ENCODE peak calls at places on chromosome 3, in five cellular contexts. I, A, O, Z and Y are unnamed samples. For H3K27me3, the result is how much of the 10 kb centered on the place peaks cover.

GRCh38 chr3:43372007-43372754 is 85.8 kb downstream of the SNRK start:
- DNase-seq in A (no peak), Z (no peak), I (no peak), O (no peak), Y (no peak)

GRCh38 chr3:21718161-21718765 is 32.7 kb downstream of the ZNF385D start:
- DNase-seq in O (no peak), I (peak), A (no peak), Z (peak), Y (peak)

GRCh38 chr3:108830991-108831390 is 8.4 kb downstream of the TRAT1 start:
- DNase-seq in I (no peak), A (no peak), O (no peak), Z (no peak), Y (no peak)

GRCh38 chr3:55357796-55358195 is 129.3 kb downstream of the WNT5A start:
- DNase-seq in O (no peak), I (no peak), Z (no peak), A (no peak), Y (no peak)

GRCh38 chr3:83454353-83454752 is 1504.4 kb upstream of the CADM2 start:
- DNase-seq in O (no peak), A (no peak), I (no peak), Z (no peak), Y (no peak)

GRCh38 chr3:56915969-56916586 is 114.3 kb upstream of the ARHGEF3 start:
- DNase-seq in I (no peak), Z (no peak), O (peak), A (no peak), Y (no peak)

GRCh38 chr3:45654344-45654934 is 34.8 kb upstream of the SACM1L start:
- DNase-seq in A (no peak), O (peak), I (no peak), Z (no peak), Y (no peak)

GRCh38 chr3:81339040-81339845 is 422.2 kb downstream of the GBE1 start:
- DNase-seq in O (no peak), I (no peak), Z (peak), A (no peak), Y (no peak)

GRCh38 chr3:179452166-179452544 is 885 bp upstream of the GNB4 start:
- DNase-seq in O (no peak), A (no peak), I (peak), Z (no peak), Y (no peak)

GRCh38 chr3:51970606-51971300 is 3.1 kb downstream of the ABHD14B start:
- DNase-seq in O (no peak), A (no peak), Z (peak), I (no peak), Y (no peak)

DNA sequence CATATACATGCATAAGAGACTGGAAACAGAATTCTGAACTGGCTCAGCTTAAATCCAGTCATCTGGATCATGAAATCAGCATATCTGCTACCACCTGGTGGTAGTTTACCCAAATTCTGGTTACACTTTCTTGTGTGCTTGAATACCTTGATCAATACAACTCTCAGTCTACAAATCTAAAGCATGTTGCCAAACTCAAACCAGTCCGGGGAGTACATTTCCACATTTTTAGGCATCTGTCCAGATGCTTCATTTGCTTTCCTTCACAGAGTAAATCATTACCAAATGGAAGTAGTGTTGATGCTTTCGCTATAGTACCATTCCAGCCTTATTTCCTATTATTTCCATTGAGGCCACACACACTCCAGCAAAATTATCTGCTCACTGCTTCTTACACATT is 126.4 kb downstream of the P2RY1 start:
- DNase-seq in A (no peak), Z (peak), I (no peak), O (no peak), Y (no peak)
- TF ChIP-seq CTCF in A (peak), Z (peak), I (peak), O (peak), Y (peak)

GRCh38 chr3:66092175-66092990 is 53.7 kb upstream of the MAGI1 start:
- DNase-seq in Z (no peak), I (no peak), A (no peak), O (no peak), Y (no peak)
- H3K4me3 ChIP-seq in Z (no peak), I (no peak), A (no peak), O (no peak), Y (no peak)

GRCh38 chr3:13075318-13075717 is 2.1 kb upstream of the IQSEC1 start:
- DNase-seq in Z (no peak), A (no peak), O (peak), I (no peak), Y (no peak)
- H3K27me3 ChIP-seq in Z (under half), A (under half), O (under half), I (under half), Y (under half)

DNA sequence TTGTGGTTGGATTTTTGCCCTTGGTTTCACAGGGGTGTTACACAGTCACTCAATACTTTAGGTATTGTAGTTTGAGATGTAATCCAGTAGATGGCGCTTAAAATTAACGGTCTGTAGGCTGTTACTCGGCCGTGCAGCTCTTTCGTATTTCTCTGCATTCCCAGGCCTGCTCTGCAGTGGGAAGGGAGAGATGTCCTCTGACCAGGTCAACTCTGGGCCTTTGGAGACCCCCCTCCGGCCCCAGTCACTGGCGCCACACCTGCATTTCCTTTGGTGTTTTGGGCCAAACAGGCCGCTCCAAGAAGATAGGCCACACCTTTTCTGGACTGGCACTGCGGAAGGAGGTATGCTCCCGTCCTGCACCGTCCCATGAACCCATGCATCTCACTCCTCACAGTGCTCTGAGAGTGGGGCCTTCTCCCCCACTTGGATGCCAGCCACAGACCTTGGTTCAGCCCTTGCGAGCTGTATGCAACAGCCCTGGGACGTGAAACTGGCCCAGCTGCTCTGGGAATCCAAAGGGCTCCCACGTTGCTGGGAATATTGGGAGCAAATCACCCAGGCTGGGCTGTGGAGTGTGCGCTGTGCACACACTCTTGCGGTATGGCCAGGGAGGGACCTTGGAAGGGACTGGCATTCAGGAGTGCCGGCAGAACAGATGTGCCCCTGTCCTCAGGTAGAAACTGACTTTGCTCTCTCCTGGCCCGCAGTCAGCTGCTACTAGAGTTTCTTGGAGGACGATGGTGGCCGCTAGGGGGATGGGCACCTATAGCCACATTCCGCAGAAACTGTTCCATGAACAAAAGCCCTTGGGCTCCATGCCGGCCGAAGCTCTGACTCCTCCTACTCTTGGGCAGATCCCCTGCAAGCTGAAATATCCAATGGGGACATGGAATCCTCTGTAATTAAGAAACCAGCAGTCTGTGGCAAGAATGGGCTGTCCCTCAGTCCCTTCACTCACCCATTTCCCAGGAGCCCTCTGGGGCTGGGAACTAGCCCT is 410.5 kb upstream of the CADM2 start:
- DNase-seq in O (no peak), I (peak), Z (peak), A (no peak), Y (no peak)
- TF ChIP-seq CTCF in O (peak), I (peak), Z (peak), A (peak), Y (peak)

DNA sequence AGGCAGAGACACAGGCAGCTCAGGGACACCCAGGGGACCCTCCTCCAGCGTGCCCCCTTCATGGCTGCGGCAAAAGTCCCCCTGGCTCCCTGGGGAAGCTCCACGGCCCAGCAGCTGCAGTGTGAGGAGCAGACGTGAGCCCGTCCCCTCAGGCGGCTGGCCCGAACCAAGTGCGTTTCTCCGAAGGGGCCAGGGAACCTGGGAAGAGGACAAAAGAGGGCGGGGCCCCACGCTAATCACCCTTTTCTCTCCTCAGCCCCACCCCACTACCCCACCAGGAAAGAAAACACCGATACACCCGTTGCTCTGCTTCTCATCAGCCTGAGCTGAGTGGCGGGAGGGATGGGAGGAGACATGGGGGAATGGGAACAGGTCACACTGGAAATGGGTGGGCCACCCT is at the start of gene MUC4:
- DNase-seq in O (no peak), A (no peak), Z (no peak), I (peak), Y (no peak)
- H3K4me3 ChIP-seq in O (peak), A (no peak), Z (no peak), I (peak), Y (no peak)

GRCh38 chr3:172448661-172449467 is 608 bp upstream of the GHSR start:
- DNase-seq in Z (no peak), O (no peak), I (no peak), A (no peak), Y (no peak)

GRCh38 chr3:172447611-172448579 is at the start of gene GHSR:
- DNase-seq in I (no peak), O (no peak), Z (no peak), A (no peak), Y (no peak)

GRCh38 chr3:172449468-172450149 is 1.4 kb upstream of the GHSR start:
- DNase-seq in Z (peak), I (no peak), A (no peak), O (no peak), Y (no peak)

DNA sequence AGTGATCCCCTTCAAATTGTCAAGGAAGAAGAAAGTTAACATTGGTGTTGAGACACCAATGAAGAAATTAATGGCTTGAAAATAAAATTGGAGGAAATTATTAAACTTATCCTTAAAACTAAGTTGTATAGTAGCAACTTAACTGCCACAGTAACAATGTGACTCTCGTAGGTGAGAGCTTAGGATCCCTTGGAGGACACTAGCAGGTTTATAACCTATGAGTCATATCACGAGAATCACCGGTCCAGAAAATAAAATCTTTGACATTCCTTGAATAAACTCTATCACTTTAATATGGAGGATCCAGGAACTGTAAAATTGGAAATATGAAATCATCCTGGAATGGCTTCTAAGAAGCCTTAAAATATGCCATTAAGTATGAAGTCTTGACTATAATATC is 2.1 kb downstream of the GHSR start:
- DNase-seq in A (no peak), I (no peak), O (no peak), Z (no peak), Y (no peak)
- H3K27me3 ChIP-seq in A (half or more), I (under half), O (under half), Z (under half), Y (under half)

GRCh38 chr3:185983495-185984141 is 45.8 kb upstream of the TRA2B start:
- DNase-seq in Z (peak), A (peak), O (peak), I (peak), Y (no peak)
- TF ChIP-seq CTCF in Z (peak), A (peak), O (peak), I (peak), Y (peak)